ENCODE peak calls at places on chromosome 2, in nine cellular contexts. Y is A549; E is endothelial cell of umbilical vein; C is heart right ventricle; F is OCI-LY7; W is CD8-positive, alpha-beta T cell; R is CD4-positive, alpha-beta memory T cell; A is left lung; Z is hepatocyte. H is an unnamed sample. For H3K4me1, the result is how much of the 10 kb centered on the place peaks cover.

GRCh38 chr2:231348173-231348572 is 47.3 kb upstream of the B3GNT7 start:
- DNase-seq in Y (no peak), Z (no peak), R (no peak), W (no peak), E (no peak), A (no peak), F (no peak), C (no peak), H (peak)

GRCh38 chr2:139360654-139361053 is 580.5 kb upstream of the NXPH2 start:
- DNase-seq in C (no peak), Y (no peak), Z (no peak), A (no peak), E (no peak), F (no peak), W (no peak), R (no peak), H (no peak)

GRCh38 chr2:96604104-96604503 is 34.0 kb downstream of the KANSL3 start:
- DNase-seq in F (peak), W (no peak), R (no peak), E (no peak), Y (peak), Z (peak), C (no peak), A (no peak), H (no peak)

GRCh38 chr2:70442301-70443077 is 111.1 kb downstream of the TGFA start:
- DNase-seq in Y (no peak), R (no peak), A (no peak), Z (no peak), F (no peak), W (no peak), C (no peak), E (no peak), H (no peak)

GRCh38 chr2:100208375-100208774 is 66.0 kb upstream of the AFF3 start:
- DNase-seq in E (no peak), F (no peak), Y (no peak), A (no peak), W (no peak), Z (no peak), R (no peak), C (no peak), H (no peak)

GRCh38 chr2:99858951-99859596 is 283.3 kb downstream of the AFF3 start:
- DNase-seq in C (no peak), W (no peak), Y (no peak), F (no peak), R (no peak), E (no peak), A (no peak), Z (no peak), H (no peak)

GRCh38 chr2:17830053-17831034 is 14.1 kb downstream of the MSGN1 start:
- DNase-seq in Y (peak), E (peak), Z (peak), W (no peak), F (peak), A (peak), C (peak), R (peak), H (peak)

GRCh38 chr2:68377137-68377780 is 12.2 kb downstream of the PLEK start:
- DNase-seq in Z (no peak), Y (no peak), A (no peak), R (no peak), E (no peak), W (no peak), F (no peak), C (no peak), H (no peak)

GRCh38 chr2:166961933-166962332 is 73.7 kb downstream of the XIRP2 start:
- DNase-seq in W (no peak), E (no peak), C (no peak), Z (no peak), A (no peak), F (no peak), Y (no peak), R (no peak), H (no peak)

GRCh38 chr2:150267651-150268415 is 219.6 kb downstream of the RND3 start:
- DNase-seq in C (no peak), W (no peak), Y (no peak), A (no peak), F (no peak), R (no peak), E (no peak), Z (no peak), H (peak)

GRCh38 chr2:33134086-33134763 is 187.5 kb downstream of the LTBP1 start:
- DNase-seq in F (no peak), E (peak), Z (peak), C (peak), W (no peak), R (no peak), Y (peak), A (peak), H (peak)

GRCh38 chr2:33136056-33136455 is 189.3 kb downstream of the LTBP1 start:
- DNase-seq in A (no peak), Z (no peak), Y (no peak), W (no peak), E (peak), C (no peak), F (no peak), R (no peak), H (peak)

GRCh38 chr2:33133436-33133835 is 186.7 kb downstream of the LTBP1 start:
- DNase-seq in Z (no peak), F (no peak), C (peak), W (no peak), E (peak), R (no peak), A (no peak), Y (no peak), H (peak)

GRCh38 chr2:33135645-33136044 is 188.9 kb downstream of the LTBP1 start:
- DNase-seq in C (no peak), W (no peak), E (no peak), A (no peak), R (no peak), F (no peak), Z (no peak), Y (no peak), H (no peak)

DNA sequence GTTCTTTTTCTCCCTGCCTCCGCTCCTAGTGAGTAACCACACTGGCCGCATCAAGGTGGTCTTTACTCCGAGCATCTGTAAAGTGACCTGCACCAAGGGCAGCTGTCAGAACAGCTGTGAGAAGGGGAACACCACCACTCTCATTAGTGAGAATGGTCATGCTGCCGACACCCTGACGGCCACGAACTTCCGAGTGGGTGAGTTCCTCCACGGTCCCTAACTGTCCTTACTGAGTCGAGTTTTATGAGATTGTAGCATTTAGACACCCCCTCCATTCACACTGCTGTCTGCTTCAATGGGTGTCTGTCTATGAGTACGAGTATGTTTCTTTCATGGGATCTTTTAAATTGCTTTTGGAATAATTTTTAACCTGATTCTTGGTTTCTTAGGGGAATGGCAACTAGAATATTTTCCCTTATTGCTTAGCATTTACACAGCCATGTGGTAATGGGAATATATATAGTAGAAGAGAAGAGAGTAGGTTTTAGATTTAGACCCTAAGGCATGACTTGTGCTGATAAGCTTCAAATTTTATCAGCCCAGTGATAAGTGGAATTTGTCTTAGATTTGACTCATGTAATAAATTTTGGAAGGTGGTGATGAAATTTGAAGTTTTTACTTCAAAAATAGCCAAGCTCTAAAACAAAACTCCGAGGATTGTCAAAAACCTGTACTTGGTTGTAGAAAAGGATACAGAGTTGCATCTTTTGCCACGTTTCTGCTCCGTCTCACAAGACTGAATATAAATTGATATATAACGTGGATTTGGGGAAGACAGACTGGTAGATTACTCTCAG is 188.2 kb downstream of the LTBP1 start:
- DNase-seq in R (no peak), A (no peak), Y (no peak), C (no peak), Z (no peak), F (no peak), E (peak), W (no peak), H (peak)
- H3K4me3 ChIP-seq in R (no peak), A (peak), Y (no peak), C (peak), Z (no peak), F (no peak), E (peak), W (no peak), H (no peak)

DNA sequence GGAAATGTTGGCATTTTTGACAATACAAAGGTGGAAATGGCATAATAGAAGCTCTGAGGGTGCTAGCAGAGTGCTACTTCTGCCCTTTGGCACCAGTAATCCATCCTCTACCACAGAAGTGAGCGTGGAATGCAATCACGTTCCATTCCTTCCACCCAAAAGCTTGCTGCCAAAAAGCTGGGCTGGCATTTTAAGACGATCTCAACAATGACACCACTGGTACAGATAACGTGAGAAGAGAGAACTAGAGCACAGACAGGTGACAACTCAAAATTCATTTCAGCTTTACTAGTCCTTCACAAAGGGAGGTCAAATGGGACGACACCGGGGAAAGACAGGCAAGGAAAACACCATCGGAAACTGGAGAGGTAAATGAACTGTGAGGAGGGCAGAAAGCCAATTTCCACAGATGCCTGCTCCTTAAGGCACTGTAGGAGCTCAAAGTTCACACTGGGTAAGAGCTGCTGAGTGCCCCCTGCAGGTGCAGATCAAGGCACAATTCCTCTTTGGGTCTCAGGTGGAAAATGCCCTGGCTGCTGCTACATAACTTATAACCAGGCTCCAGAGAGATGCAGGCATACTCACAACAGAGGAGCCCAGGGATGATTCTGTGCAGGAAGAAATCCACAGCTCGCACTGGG is 50.7 kb upstream of the RNU4ATAC start:
- DNase-seq in W (no peak), Z (peak), Y (no peak), R (no peak), E (peak), A (no peak), C (no peak), F (peak), H (peak)
- H3K4me1 ChIP-seq in W (under half), Z (under half), Y (under half), R (under half), E (under half), A (under half), C (half or more), F (under half), H (under half)

GRCh38 chr2:132670104-132670960 is at the start of gene LYPD1:
- DNase-seq in Z (peak), E (peak), A (peak), F (no peak), Y (no peak), W (no peak), R (no peak), C (peak), H (no peak)
- H3K27ac ChIP-seq in Z (no peak), E (peak), A (no peak), F (no peak), Y (peak), W (no peak), R (no peak), C (no peak), H (no peak)

GRCh38 chr2:164620873-164621760 is at the start of gene GRB14:
- DNase-seq in F (no peak), E (peak), C (peak), A (peak), W (no peak), Y (peak), Z (peak), R (no peak), H (peak)

GRCh38 chr2:164622338-164623106 is 1.2 kb upstream of the GRB14 start:
- DNase-seq in Y (no peak), Z (no peak), W (no peak), A (no peak), C (no peak), E (no peak), R (no peak), F (no peak), H (no peak)

GRCh38 chr2:164625378-164625971 is 4.2 kb upstream of the GRB14 start:
- DNase-seq in E (peak), F (no peak), W (no peak), A (no peak), C (no peak), Y (no peak), R (no peak), Z (no peak), H (peak)

GRCh38 chr2:164624296-164624695 is 3.0 kb upstream of the GRB14 start:
- DNase-seq in F (no peak), Z (no peak), C (no peak), E (no peak), R (no peak), Y (no peak), A (no peak), W (no peak), H (no peak)

GRCh38 chr2:164621761-164622105 is 451 bp upstream of the GRB14 start:
- DNase-seq in A (no peak), R (no peak), C (no peak), E (no peak), Y (peak), W (no peak), Z (no peak), F (no peak), H (no peak)
- H3K4me3 ChIP-seq in A (peak), R (no peak), C (peak), E (peak), Y (peak), W (no peak), Z (peak), F (no peak), H (peak)

DNA sequence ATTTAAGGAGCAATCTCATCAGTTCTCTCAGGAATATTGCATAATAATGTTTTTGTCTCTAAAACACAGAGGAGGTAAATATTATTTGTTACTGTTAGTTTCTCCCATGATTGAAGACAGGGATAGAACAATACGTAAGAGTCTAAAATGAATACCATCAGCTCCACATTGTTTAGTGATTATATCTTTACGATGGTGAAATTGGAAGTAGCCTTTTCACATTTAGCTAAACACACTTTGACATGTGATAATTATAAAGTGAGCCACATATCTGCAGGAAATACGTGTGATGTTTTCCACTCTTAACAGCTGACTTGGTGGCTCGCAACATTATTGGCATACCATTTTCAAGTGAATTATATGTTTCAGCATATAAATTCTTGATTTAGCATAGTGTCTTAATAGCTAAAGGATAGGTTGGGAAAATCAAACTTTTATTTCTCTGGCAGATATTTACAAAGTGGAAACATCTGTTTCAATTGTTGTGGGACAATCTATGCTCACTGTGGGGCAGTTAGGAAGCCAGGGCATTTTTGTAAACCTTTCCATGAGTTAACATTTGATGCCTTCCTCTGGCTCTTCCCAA is 208.1 kb upstream of the RASGRP3 start:
- DNase-seq in Z (no peak), W (no peak), Y (no peak), R (no peak), E (peak), A (no peak), C (no peak), F (no peak), H (peak)
- H3K4me1 ChIP-seq in Z (under half), W (under half), Y (under half), R (under half), E (under half), A (under half), C (under half), F (under half), H (under half)

GRCh38 chr2:19850526-19851050 is 51.2 kb downstream of the TTC32 start:
- DNase-seq in F (no peak), Z (no peak), W (no peak), C (no peak), Y (no peak), R (no peak), A (no peak), E (no peak), H (no peak)
- H3K27ac ChIP-seq in F (no peak), Z (no peak), W (no peak), C (no peak), Y (no peak), R (no peak), A (no peak), E (no peak), H (no peak)